ENCODE peak calls at places on chromosomes 12 and 14, in five cellular contexts. J, L, F, K and B are unnamed samples.

GRCh38 chr12:23564454-23564853 is 385.0 kb downstream of the SOX5 start:
- DNase-seq in J (no peak), K (no peak), F (peak), L (no peak), B (no peak)

GRCh38 chr12:91982946-91983345 is 162.7 kb downstream of the BTG1 start:
- DNase-seq in K (no peak), J (no peak), L (no peak), F (no peak), B (no peak)

GRCh38 chr14:92430686-92431085 is 82.9 kb upstream of the RIN3 start:
- DNase-seq in K (no peak), L (no peak), F (no peak), J (no peak), B (no peak)

GRCh38 chr12:66836623-66837310 is 157.9 kb upstream of the GRIP1 start:
- DNase-seq in J (no peak), L (no peak), F (no peak), K (no peak), B (no peak)

GRCh38 chr12:17197971-17198370 is 592.0 kb upstream of the LMO3 start:
- DNase-seq in K (no peak), L (no peak), F (no peak), J (no peak), B (no peak)

GRCh38 chr14:100653409-100653808 is 66.2 kb upstream of the BEGAIN start:
- DNase-seq in F (no peak), J (no peak), L (no peak), K (no peak), B (no peak)

GRCh38 chr14:22296722-22297121 is 292.3 kb downstream of the DAD1 start:
- DNase-seq in L (no peak), F (no peak), J (no peak), K (no peak), B (peak)

GRCh38 chr12:48934312-48934706 is 9.0 kb upstream of the FKBP11 start:
- DNase-seq in L (no peak), F (no peak), J (no peak), K (peak), B (peak)

GRCh38 chr14:89248430-89249295 is 168.4 kb downstream of the FOXN3 start:
- DNase-seq in F (no peak), J (no peak), L (no peak), K (no peak), B (no peak)

GRCh38 chr12:116539905-116540482 is 19.2 kb upstream of the MAP1LC3B2 start:
- DNase-seq in K (no peak), L (no peak), F (no peak), J (peak), B (peak)

GRCh38 chr12:11728154-11728755 is 78.8 kb downstream of the ETV6 start:
- DNase-seq in F (peak), K (no peak), L (no peak), J (no peak), B (no peak)

GRCh38 chr14:68527329-68527851 is 265.5 kb downstream of the ZFP36L1 start:
- DNase-seq in L (no peak), K (no peak), J (no peak), F (no peak), B (no peak)

GRCh38 chr14:101774006-101774755 is 12.7 kb downstream of the PPP2R5C start:
- DNase-seq in L (no peak), F (no peak), K (no peak), J (no peak), B (no peak)

GRCh38 chr14:55582741-55583140 is 2.7 kb downstream of the KTN1 start:
- DNase-seq in L (no peak), K (no peak), J (no peak), F (no peak), B (no peak)

GRCh38 chr12:26551385-26551784 is 281.6 kb downstream of the ITPR2 start:
- DNase-seq in L (no peak), K (no peak), F (no peak), J (no peak), B (no peak)

GRCh38 chr14:97277711-97278110 is 480.5 kb downstream of the VRK1 start:
- DNase-seq in J (no peak), L (no peak), F (no peak), K (no peak), B (no peak)

GRCh38 chr14:92717571-92718042 is 30.8 kb downstream of the LGMN start:
- DNase-seq in F (no peak), L (no peak), K (no peak), J (no peak), B (no peak)

GRCh38 chr12:70885952-70886351 is 34.6 kb downstream of the PTPRR start:
- DNase-seq in K (no peak), J (no peak), F (no peak), L (no peak), B (no peak)

GRCh38 chr12:13436182-13436581 is 239.7 kb downstream of the EMP1 start:
- DNase-seq in K (no peak), F (no peak), J (no peak), L (no peak), B (no peak)

GRCh38 chr14:20631023-20631820 is 10.3 kb downstream of the OR6S1 start:
- DNase-seq in J (peak), K (no peak), F (peak), L (peak), B (peak)

GRCh38 chr12:10128687-10129086 is 1.3 kb downstream of the CLEC7A start:
- DNase-seq in L (no peak), K (no peak), F (no peak), J (no peak), B (no peak)